ENCODE peak calls at places on chromosomes 13 and 19, in four cellular contexts. A is GM23338, U is HFF-Myc, Q is breast epithelium. B is an unnamed sample.

GRCh38 chr13:25249001-25249543 is 38.2 kb downstream of the MTMR6 start:
- DNase-seq in A (peak; percentile 68), U (peak; percentile 31), Q (no peak), B (peak; percentile 24)

GRCh38 chr13:79869326-79869725 is 388.4 kb downstream of the NDFIP2 start:
- DNase-seq in A (peak; percentile 36), U (no peak), Q (no peak), B (no peak)

GRCh38 chr13:62643799-62644484 is 1228.3 kb upstream of the PCDH20 start:
- DNase-seq in A (peak; percentile 18), U (no peak), Q (no peak), B (no peak)

GRCh38 chr13:36880961-36881360 is 39.1 kb downstream of the SMAD9 start:
- DNase-seq in A (no peak), U (no peak), Q (no peak), B (no peak)

GRCh38 chr13:104286566-104287290 is 1220.5 kb upstream of the SLC10A2 start:
- DNase-seq in A (peak; percentile 33), U (no peak), Q (no peak), B (no peak)

GRCh38 chr13:46679369-46680180 is 117.4 kb downstream of the ESD start:
- DNase-seq in A (no peak), U (peak; percentile 78), Q (no peak), B (no peak)

GRCh38 chr13:64793592-64793991 is 2436.5 kb downstream of the PCDH9 start:
- DNase-seq in A (no peak), U (no peak), Q (no peak), B (no peak)

GRCh38 chr19:38654478-38655079 is 7.1 kb downstream of the ACTN4 start:
- DNase-seq in A (no peak), U (no peak), Q (no peak), B (no peak)

GRCh38 chr19:38270587-38271167 is 6.3 kb downstream of the SPINT2 start:
- DNase-seq in A (no peak), U (no peak), Q (no peak), B (peak; percentile 34)

GRCh38 chr19:5024282-5024681 is 55.4 kb downstream of the KDM4B start:
- DNase-seq in A (no peak), U (no peak), Q (no peak), B (no peak)

GRCh38 chr19:18500820-18501219 is 21.1 kb downstream of the ELL start:
- DNase-seq in A (no peak), U (no peak), Q (peak; percentile 72), B (no peak)
- H3K4me3 ChIP-seq in A (no peak overlapping the region), U (no peak overlapping the region), Q (no peak overlapping the region), B (no peak overlapping the region)

GRCh38 chr19:48713041-48713863 is 6.3 kb downstream of the MAMSTR start:
- DNase-seq in A (peak; percentile 84), U (no peak), Q (no peak), B (no peak)
- TF ChIP-seq CTCF in A (peak; percentile 10), U (no peak), Q (peak; percentile 17), B (peak; percentile 51)

DNA sequence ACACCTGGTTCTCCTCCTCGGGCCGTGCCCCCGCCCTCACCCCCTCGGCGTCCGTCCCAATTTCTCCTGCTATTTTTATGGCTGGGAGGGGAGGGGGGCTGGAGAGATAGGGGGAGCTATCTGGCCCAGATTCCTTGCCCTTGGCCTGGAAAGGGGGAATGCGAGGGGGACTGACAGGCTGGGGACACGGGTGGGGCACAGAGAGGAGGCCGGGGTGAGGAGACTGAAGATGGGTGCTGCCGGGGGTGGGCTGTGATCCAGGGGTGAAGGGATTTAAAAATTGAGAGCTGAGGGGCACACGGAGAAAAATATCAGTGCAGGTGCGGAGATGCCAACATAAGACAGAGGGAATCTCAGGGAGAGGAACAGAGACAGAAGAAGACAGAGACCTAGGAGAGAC is 2.3 kb downstream of the PRKCG start:
- DNase-seq in A (no peak), U (no peak), Q (no peak), B (no peak)
- H3K4me3 ChIP-seq in A (peak overlapping the region; percentile 89), U (no peak overlapping the region), Q (no peak overlapping the region), B (no peak overlapping the region)

GRCh38 chr13:92187378-92187989 is 789.1 kb downstream of the GPC5 start:
- DNase-seq in A (peak; percentile 72), U (peak; percentile 16), Q (no peak), B (peak; percentile 23)
- TF ChIP-seq CTCF in A (peak; percentile 88), U (peak; percentile 64), Q (peak; percentile 62), B (peak; percentile 77)

GRCh38 chr19:46878613-46879375 is 18.0 kb downstream of the ARHGAP35 start:
- DNase-seq in A (no peak), U (peak; percentile 48), Q (no peak), B (peak; percentile 76)
- H3K4me3 ChIP-seq in A (no peak overlapping the region), U (no peak overlapping the region), Q (no peak overlapping the region), B (no peak overlapping the region)

GRCh38 chr19:44904426-44904994 is 1.1 kb upstream of the APOE start:
- DNase-seq in A (peak; percentile 79), U (no peak), Q (no peak), B (no peak)
- TF ChIP-seq CTCF in A (peak; percentile 74), U (peak; percentile 36), Q (no peak), B (peak; percentile 16)

B was measured in astrocyte of the cerebellum.